ENCODE peak calls at places on chromosomes 6 and 20, in seven cellular contexts. W is heart right ventricle; X is activated CD4-positive, alpha-beta T cell treated with anti-CD3 and anti-CD28 coated beads, Interleukin-2, amount 50 U/mL, for 1 hour; G is cardiac muscle cell; P is non-pigmented ciliary epithelial cell; D is activated naive CD8-positive, alpha-beta T cell treated with anti-CD3 and anti-CD28 coated beads for 36 hours; C is lung. L is an unnamed sample.

GRCh38 chr6:4313044-4313686 is 177.8 kb upstream of the ECI2 start:
- DNase-seq in W (peak), X (no peak), G (peak), P (peak), D (no peak), C (peak), L (peak)

GRCh38 chr6:65259982-65260381 is 447.0 kb downstream of the EYS start:
- DNase-seq in W (no peak), X (no peak), G (no peak), P (no peak), D (no peak), C (no peak), L (no peak)

GRCh38 chr6:54874349-54875048 is 27.9 kb downstream of the FAM83B start:
- DNase-seq in W (no peak), X (no peak), G (no peak), P (no peak), D (no peak), C (no peak), L (no peak)

GRCh38 chr6:127952176-127952575 is 51.3 kb upstream of the THEMIS start:
- DNase-seq in W (no peak), X (no peak), G (no peak), P (no peak), D (no peak), C (no peak), L (no peak)

GRCh38 chr6:158867381-158868121 is 48.4 kb upstream of the EZR start:
- DNase-seq in W (no peak), X (no peak), G (no peak), P (no peak), D (no peak), C (no peak), L (no peak)

GRCh38 chr6:41836022-41836659 is 48.6 kb downstream of the TOMM6 start:
- DNase-seq in W (no peak), X (no peak), G (peak), P (no peak), D (no peak), C (no peak), L (no peak)

GRCh38 chr6:37011656-37012378 is 6.4 kb downstream of the FGD2 start:
- DNase-seq in W (no peak), X (no peak), G (no peak), P (peak), D (no peak), C (no peak), L (no peak)

GRCh38 chr20:2290486-2290885 is 5.3 kb upstream of the TGM3 start:
- DNase-seq in W (no peak), X (no peak), G (no peak), P (no peak), D (no peak), C (no peak), L (no peak)

GRCh38 chr6:163943647-163944395 is 529.3 kb downstream of the QKI start:
- DNase-seq in W (peak), X (no peak), G (peak), P (no peak), D (no peak), C (no peak), L (no peak)

GRCh38 chr20:24665196-24665595 is 195.8 kb downstream of the SYNDIG1 start:
- DNase-seq in W (no peak), X (no peak), G (no peak), P (no peak), D (no peak), C (no peak), L (no peak)

GRCh38 chr6:43814865-43815264 is 44.9 kb downstream of the VEGFA start:
- DNase-seq in W (no peak), X (no peak), G (no peak), P (no peak), D (no peak), C (no peak), L (no peak)

GRCh38 chr20:49620364-49621240 is 52.7 kb upstream of the PTGIS start:
- DNase-seq in W (no peak), X (no peak), G (no peak), P (no peak), D (peak), C (no peak), L (no peak)

GRCh38 chr20:3995067-3995748 is 20.1 kb downstream of the RNF24 start:
- DNase-seq in W (no peak), X (peak), G (no peak), P (no peak), D (no peak), C (no peak), L (peak)

GRCh38 chr6:104349191-104349590 is 510.5 kb downstream of the HACE1 start:
- DNase-seq in W (no peak), X (no peak), G (no peak), P (no peak), D (no peak), C (no peak), L (no peak)

GRCh38 chr20:1764136-1765033 is 106.8 kb upstream of the SIRPG start:
- DNase-seq in W (peak), X (peak), G (peak), P (peak), D (peak), C (peak), L (peak)

GRCh38 chr6:139337830-139338229 is 36.6 kb downstream of the CITED2 start:
- DNase-seq in W (no peak), X (no peak), G (no peak), P (no peak), D (no peak), C (no peak), L (no peak)

GRCh38 chr6:155274533-155274932 is 10.7 kb downstream of the CLDN20 start:
- DNase-seq in W (no peak), X (no peak), G (no peak), P (no peak), D (no peak), C (no peak), L (peak)

GRCh38 chr6:53369876-53370515 is 21.2 kb upstream of the ELOVL5 start:
- DNase-seq in W (no peak), X (no peak), G (no peak), P (no peak), D (no peak), C (no peak), L (no peak)

GRCh38 chr6:137845460-137845859 is 21.6 kb upstream of the TNFAIP3 start:
- DNase-seq in W (no peak), X (no peak), G (no peak), P (no peak), D (no peak), C (no peak), L (no peak)

GRCh38 chr6:151098166-151098565 is 141.6 kb upstream of the AKAP12 start:
- DNase-seq in W (no peak), X (no peak), G (no peak), P (no peak), D (no peak), C (no peak), L (no peak)

GRCh38 chr6:84422380-84422968 is 195.0 kb upstream of the CEP162 start:
- DNase-seq in W (peak), X (no peak), G (peak), P (peak), D (peak), C (peak), L (no peak)

GRCh38 chr6:36126553-36127458 is 3.5 kb upstream of the MAPK13 start:
- DNase-seq in W (no peak), X (no peak), G (no peak), P (no peak), D (peak), C (no peak), L (no peak)

GRCh38 chr6:99521557-99522286 is 6.5 kb upstream of the USP45 start:
- DNase-seq in W (no peak), X (no peak), G (peak), P (no peak), D (no peak), C (peak), L (no peak)

GRCh38 chr6:46465294-46466165 is 25.7 kb downstream of the RCAN2 start:
- DNase-seq in W (no peak), X (no peak), G (no peak), P (no peak), D (no peak), C (no peak), L (no peak)

GRCh38 chr6:75317503-75318206 is 33.1 kb upstream of the TMEM30A start:
- DNase-seq in W (no peak), X (no peak), G (peak), P (no peak), D (no peak), C (no peak), L (peak)

GRCh38 chr6:156720739-156721714 is 56.2 kb upstream of the ARID1B start:
- DNase-seq in W (no peak), X (no peak), G (no peak), P (no peak), D (no peak), C (peak), L (no peak)

GRCh38 chr6:41624621-41625365 is 13.5 kb upstream of the MDFI start:
- DNase-seq in W (no peak), X (no peak), G (no peak), P (no peak), D (no peak), C (no peak), L (no peak)

GRCh38 chr6:20292905-20293304 is 80.6 kb upstream of the MBOAT1 start:
- DNase-seq in W (no peak), X (no peak), G (no peak), P (no peak), D (no peak), C (no peak), L (no peak)

GRCh38 chr6:134502614-134503541 is 185.0 kb upstream of the SGK1 start:
- DNase-seq in W (no peak), X (no peak), G (no peak), P (no peak), D (no peak), C (no peak), L (no peak)

GRCh38 chr6:56022678-56023077 is 147.3 kb upstream of the BMP5 start:
- DNase-seq in W (no peak), X (no peak), G (no peak), P (no peak), D (no peak), C (no peak), L (no peak)

L was measured in HS-5.